ENCODE peak calls at places on chromosome 1, in seven cellular contexts. One of them, this sample, is unnamed.
A peak's percentile ranks its signal among the peaks of the same experiment; 100 is the strongest.

GRCh38 chr1:32830092-32830852 is 12.8 kb downstream of the S100PBP start:
- DNase-seq in Peyer's patch: no peak
- DNase-seq in dorsolateral prefrontal cortex: no peak
- DNase-seq in mesenchymal stem cell: no peak
- DNase-seq in AG04450: no peak
- DNase-seq in CD4-positive, alpha-beta memory T cell: no peak
- DNase-seq in CD8-positive, alpha-beta memory T cell: no peak
- DNase-seq in this sample: no peak

GRCh38 chr1:103106426-103107321 is 1.6 kb downstream of the COL11A1 start:
- DNase-seq in Peyer's patch: no peak
- DNase-seq in dorsolateral prefrontal cortex: peak; percentile 60
- DNase-seq in mesenchymal stem cell: peak; percentile 64
- DNase-seq in AG04450: no peak
- DNase-seq in CD4-positive, alpha-beta memory T cell: no peak
- DNase-seq in CD8-positive, alpha-beta memory T cell: no peak
- DNase-seq in this sample: peak; percentile 49

GRCh38 chr1:217650674-217651073 is 19.5 kb downstream of the SPATA17 start:
- DNase-seq in Peyer's patch: no peak
- DNase-seq in dorsolateral prefrontal cortex: no peak
- DNase-seq in mesenchymal stem cell: no peak
- DNase-seq in AG04450: no peak
- DNase-seq in CD4-positive, alpha-beta memory T cell: no peak
- DNase-seq in CD8-positive, alpha-beta memory T cell: no peak
- DNase-seq in this sample: no peak

GRCh38 chr1:159790237-159790917 is 9.6 kb downstream of the DUSP23 start:
- DNase-seq in Peyer's patch: no peak
- DNase-seq in dorsolateral prefrontal cortex: no peak
- DNase-seq in mesenchymal stem cell: peak; percentile 11
- DNase-seq in AG04450: no peak
- DNase-seq in CD4-positive, alpha-beta memory T cell: no peak
- DNase-seq in CD8-positive, alpha-beta memory T cell: no peak
- DNase-seq in this sample: no peak

GRCh38 chr1:84505167-84506001 is 802 bp upstream of the SPATA1 start:
- DNase-seq in Peyer's patch: no peak
- DNase-seq in dorsolateral prefrontal cortex: no peak
- DNase-seq in mesenchymal stem cell: no peak
- DNase-seq in AG04450: no peak
- DNase-seq in CD4-positive, alpha-beta memory T cell: peak; percentile 18
- DNase-seq in CD8-positive, alpha-beta memory T cell: peak; percentile 6
- DNase-seq in this sample: peak; percentile 25

GRCh38 chr1:186482661-186483255 is 21.8 kb upstream of the PDC start:
- DNase-seq in Peyer's patch: peak; percentile 65
- DNase-seq in dorsolateral prefrontal cortex: peak; percentile 56
- DNase-seq in mesenchymal stem cell: peak; percentile 74
- DNase-seq in AG04450: peak; percentile 43
- DNase-seq in CD4-positive, alpha-beta memory T cell: peak; percentile 8
- DNase-seq in CD8-positive, alpha-beta memory T cell: peak; percentile 1
- DNase-seq in this sample: peak; percentile 73

GRCh38 chr1:1123581-1124507 is 8.0 kb upstream of the C1orf159 start:
- DNase-seq in Peyer's patch: no peak
- DNase-seq in dorsolateral prefrontal cortex: no peak
- DNase-seq in mesenchymal stem cell: peak; percentile 59
- DNase-seq in AG04450: no peak
- DNase-seq in CD4-positive, alpha-beta memory T cell: no peak
- DNase-seq in CD8-positive, alpha-beta memory T cell: no peak
- DNase-seq in this sample: no peak

GRCh38 chr1:12128120-12128519 is 38.7 kb upstream of the TNFRSF1B start:
- DNase-seq in Peyer's patch: no peak
- DNase-seq in dorsolateral prefrontal cortex: no peak
- DNase-seq in mesenchymal stem cell: no peak
- DNase-seq in AG04450: no peak
- DNase-seq in CD4-positive, alpha-beta memory T cell: no peak
- DNase-seq in CD8-positive, alpha-beta memory T cell: no peak
- DNase-seq in this sample: no peak

GRCh38 chr1:16162163-16162822 is 6.4 kb upstream of the EPHA2 start:
- DNase-seq in Peyer's patch: peak; percentile 87
- DNase-seq in dorsolateral prefrontal cortex: no peak
- DNase-seq in mesenchymal stem cell: no peak
- DNase-seq in AG04450: no peak
- DNase-seq in CD4-positive, alpha-beta memory T cell: peak; percentile 79
- DNase-seq in CD8-positive, alpha-beta memory T cell: peak; percentile 71
- DNase-seq in this sample: no peak

GRCh38 chr1:211613108-211613947 is 34.4 kb upstream of the SLC30A1 start:
- DNase-seq in Peyer's patch: peak; percentile 90
- DNase-seq in dorsolateral prefrontal cortex: peak; percentile 50
- DNase-seq in mesenchymal stem cell: peak; percentile 96
- DNase-seq in AG04450: peak; percentile 75
- DNase-seq in CD4-positive, alpha-beta memory T cell: no peak
- DNase-seq in CD8-positive, alpha-beta memory T cell: no peak
- DNase-seq in this sample: peak; percentile 85

GRCh38 chr1:68542586-68542985 is 45.7 kb upstream of the DEPDC1 start:
- DNase-seq in Peyer's patch: no peak
- DNase-seq in dorsolateral prefrontal cortex: no peak
- DNase-seq in mesenchymal stem cell: peak; percentile 21
- DNase-seq in AG04450: no peak
- DNase-seq in CD4-positive, alpha-beta memory T cell: no peak
- DNase-seq in CD8-positive, alpha-beta memory T cell: no peak
- DNase-seq in this sample: peak; percentile 20

GRCh38 chr1:36174716-36175115 is 18.8 kb downstream of the MAP7D1 start:
- DNase-seq in Peyer's patch: no peak
- DNase-seq in dorsolateral prefrontal cortex: no peak
- DNase-seq in mesenchymal stem cell: no peak
- DNase-seq in AG04450: no peak
- DNase-seq in CD4-positive, alpha-beta memory T cell: no peak
- DNase-seq in CD8-positive, alpha-beta memory T cell: no peak
- DNase-seq in this sample: no peak

GRCh38 chr1:89870998-89871397 is 50.2 kb downstream of the LRRC8D start:
- DNase-seq in Peyer's patch: no peak
- DNase-seq in dorsolateral prefrontal cortex: no peak
- DNase-seq in mesenchymal stem cell: no peak
- DNase-seq in AG04450: no peak
- DNase-seq in CD4-positive, alpha-beta memory T cell: peak; percentile 54
- DNase-seq in CD8-positive, alpha-beta memory T cell: peak; percentile 37
- DNase-seq in this sample: no peak

GRCh38 chr1:1967151-1967550 is 36.4 kb downstream of the CFAP74 start:
- DNase-seq in Peyer's patch: no peak
- DNase-seq in dorsolateral prefrontal cortex: no peak
- DNase-seq in mesenchymal stem cell: no peak
- DNase-seq in AG04450: no peak
- DNase-seq in CD4-positive, alpha-beta memory T cell: no peak
- DNase-seq in CD8-positive, alpha-beta memory T cell: no peak
- DNase-seq in this sample: no peak

GRCh38 chr1:40421694-40422384 is 28.4 kb upstream of the ZFP69B start:
- DNase-seq in Peyer's patch: no peak
- DNase-seq in dorsolateral prefrontal cortex: peak; percentile 51
- DNase-seq in mesenchymal stem cell: no peak
- DNase-seq in AG04450: no peak
- DNase-seq in CD4-positive, alpha-beta memory T cell: no peak
- DNase-seq in CD8-positive, alpha-beta memory T cell: no peak
- DNase-seq in this sample: no peak

GRCh38 chr1:64584479-64584878 is 114.5 kb downstream of the CACHD1 start:
- DNase-seq in Peyer's patch: no peak
- DNase-seq in dorsolateral prefrontal cortex: no peak
- DNase-seq in mesenchymal stem cell: no peak
- DNase-seq in AG04450: no peak
- DNase-seq in CD4-positive, alpha-beta memory T cell: no peak
- DNase-seq in CD8-positive, alpha-beta memory T cell: no peak
- DNase-seq in this sample: no peak

GRCh38 chr1:77825356-77825709 is 45.9 kb downstream of the MIGA1 start:
- DNase-seq in Peyer's patch: peak; percentile 55
- DNase-seq in dorsolateral prefrontal cortex: no peak
- DNase-seq in mesenchymal stem cell: peak; percentile 71
- DNase-seq in AG04450: peak; percentile 56
- DNase-seq in CD4-positive, alpha-beta memory T cell: no peak
- DNase-seq in CD8-positive, alpha-beta memory T cell: no peak
- DNase-seq in this sample: peak; percentile 71

GRCh38 chr1:229209386-229209785 is 61.5 kb upstream of the RAB4A start:
- DNase-seq in Peyer's patch: no peak
- DNase-seq in dorsolateral prefrontal cortex: no peak
- DNase-seq in mesenchymal stem cell: peak; percentile 76
- DNase-seq in AG04450: no peak
- DNase-seq in CD4-positive, alpha-beta memory T cell: no peak
- DNase-seq in CD8-positive, alpha-beta memory T cell: no peak
- DNase-seq in this sample: peak; percentile 62

GRCh38 chr1:147842578-147842977 is 60.0 kb upstream of the GJA8 start:
- DNase-seq in Peyer's patch: no peak
- DNase-seq in dorsolateral prefrontal cortex: no peak
- DNase-seq in mesenchymal stem cell: no peak
- DNase-seq in AG04450: no peak
- DNase-seq in CD4-positive, alpha-beta memory T cell: no peak
- DNase-seq in CD8-positive, alpha-beta memory T cell: no peak
- DNase-seq in this sample: no peak

GRCh38 chr1:154714638-154715037 is 106.7 kb upstream of the ADAR start:
- DNase-seq in Peyer's patch: no peak
- DNase-seq in dorsolateral prefrontal cortex: no peak
- DNase-seq in mesenchymal stem cell: peak; percentile 59
- DNase-seq in AG04450: no peak
- DNase-seq in CD4-positive, alpha-beta memory T cell: no peak
- DNase-seq in CD8-positive, alpha-beta memory T cell: no peak
- DNase-seq in this sample: peak; percentile 23

GRCh38 chr1:15039901-15040300 is 113.6 kb upstream of the TMEM51 start:
- DNase-seq in Peyer's patch: no peak
- DNase-seq in dorsolateral prefrontal cortex: no peak
- DNase-seq in mesenchymal stem cell: no peak
- DNase-seq in AG04450: no peak
- DNase-seq in CD4-positive, alpha-beta memory T cell: no peak
- DNase-seq in CD8-positive, alpha-beta memory T cell: no peak
- DNase-seq in this sample: no peak

GRCh38 chr1:70828177-70828576 is 219.4 kb downstream of the PTGER3 start:
- DNase-seq in Peyer's patch: no peak
- DNase-seq in dorsolateral prefrontal cortex: no peak
- DNase-seq in mesenchymal stem cell: no peak
- DNase-seq in AG04450: no peak
- DNase-seq in CD4-positive, alpha-beta memory T cell: no peak
- DNase-seq in CD8-positive, alpha-beta memory T cell: no peak
- DNase-seq in this sample: no peak

GRCh38 chr1:70826428-70826827 is 221.2 kb downstream of the PTGER3 start:
- DNase-seq in Peyer's patch: no peak
- DNase-seq in dorsolateral prefrontal cortex: no peak
- DNase-seq in mesenchymal stem cell: no peak
- DNase-seq in AG04450: no peak
- DNase-seq in CD4-positive, alpha-beta memory T cell: no peak
- DNase-seq in CD8-positive, alpha-beta memory T cell: no peak
- DNase-seq in this sample: no peak

DNA sequence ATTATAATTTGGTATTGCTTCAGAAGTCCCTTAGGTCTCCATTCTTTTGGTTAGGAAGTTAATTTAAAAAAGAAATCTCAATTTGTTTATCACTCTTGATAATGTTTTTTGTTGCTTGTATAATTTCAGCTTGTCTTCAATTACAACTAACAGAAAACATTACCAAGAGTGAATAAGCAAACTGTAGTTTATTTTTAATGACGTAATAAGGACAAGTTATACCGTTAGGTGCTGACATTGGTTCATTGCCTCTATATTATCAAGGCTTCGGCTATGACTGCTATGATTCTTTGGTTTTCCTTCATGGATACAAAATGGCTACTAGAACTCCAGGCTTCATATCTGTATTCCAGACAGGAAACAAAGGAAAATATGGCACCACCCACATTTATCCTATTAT is 220.6 kb downstream of the PTGER3 start:
- DNase-seq in Peyer's patch: no peak
- DNase-seq in dorsolateral prefrontal cortex: no peak
- DNase-seq in mesenchymal stem cell: no peak
- DNase-seq in AG04450: no peak
- DNase-seq in CD4-positive, alpha-beta memory T cell: no peak
- DNase-seq in CD8-positive, alpha-beta memory T cell: no peak
- DNase-seq in this sample: no peak
- H3K4me3 ChIP-seq in Peyer's patch: no peak overlapping the region
- H3K4me3 ChIP-seq in dorsolateral prefrontal cortex: no peak overlapping the region
- H3K4me3 ChIP-seq in mesenchymal stem cell: no peak overlapping the region
- H3K4me3 ChIP-seq in AG04450: no peak overlapping the region
- H3K4me3 ChIP-seq in CD4-positive, alpha-beta memory T cell: no peak overlapping the region
- H3K4me3 ChIP-seq in CD8-positive, alpha-beta memory T cell: no peak overlapping the region
- H3K4me3 ChIP-seq in this sample: no peak overlapping the region

GRCh38 chr1:225746361-225747179 is 31.1 kb upstream of the SRP9 start:
- DNase-seq in Peyer's patch: peak; percentile 78
- DNase-seq in dorsolateral prefrontal cortex: peak; percentile 62
- DNase-seq in mesenchymal stem cell: peak; percentile 87
- DNase-seq in AG04450: peak; percentile 74
- DNase-seq in CD4-positive, alpha-beta memory T cell: no peak
- DNase-seq in CD8-positive, alpha-beta memory T cell: no peak
- DNase-seq in this sample: peak; percentile 70
- H3K4me3 ChIP-seq in Peyer's patch: peak overlapping the region; percentile 26
- H3K4me3 ChIP-seq in dorsolateral prefrontal cortex: peak overlapping the region; percentile 37
- H3K4me3 ChIP-seq in mesenchymal stem cell: peak overlapping the region; percentile 44
- H3K4me3 ChIP-seq in AG04450: peak overlapping the region; percentile 56
- H3K4me3 ChIP-seq in CD4-positive, alpha-beta memory T cell: no peak overlapping the region
- H3K4me3 ChIP-seq in CD8-positive, alpha-beta memory T cell: no peak overlapping the region
- H3K4me3 ChIP-seq in this sample: peak overlapping the region; percentile 54

GRCh38 chr1:28885472-28885877 is 28.9 kb upstream of the EPB41 start:
- DNase-seq in Peyer's patch: no peak
- DNase-seq in dorsolateral prefrontal cortex: no peak
- DNase-seq in mesenchymal stem cell: no peak
- DNase-seq in AG04450: no peak
- DNase-seq in CD4-positive, alpha-beta memory T cell: no peak
- DNase-seq in CD8-positive, alpha-beta memory T cell: no peak
- DNase-seq in this sample: no peak
- H3K4me3 ChIP-seq in Peyer's patch: no peak overlapping the region
- H3K4me3 ChIP-seq in dorsolateral prefrontal cortex: no peak overlapping the region
- H3K4me3 ChIP-seq in mesenchymal stem cell: no peak overlapping the region
- H3K4me3 ChIP-seq in AG04450: no peak overlapping the region
- H3K4me3 ChIP-seq in CD4-positive, alpha-beta memory T cell: no peak overlapping the region
- H3K4me3 ChIP-seq in CD8-positive, alpha-beta memory T cell: no peak overlapping the region
- H3K4me3 ChIP-seq in this sample: no peak overlapping the region

GRCh38 chr1:44675186-44675585 is 672 bp downstream of the ARMH1 start:
- DNase-seq in Peyer's patch: peak; percentile 45
- DNase-seq in dorsolateral prefrontal cortex: no peak
- DNase-seq in mesenchymal stem cell: no peak
- DNase-seq in AG04450: no peak
- DNase-seq in CD4-positive, alpha-beta memory T cell: no peak
- DNase-seq in CD8-positive, alpha-beta memory T cell: no peak
- DNase-seq in this sample: no peak

GRCh38 chr1:44676484-44677200 is 2.1 kb downstream of the ARMH1 start:
- DNase-seq in Peyer's patch: peak; percentile 61
- DNase-seq in dorsolateral prefrontal cortex: no peak
- DNase-seq in mesenchymal stem cell: peak; percentile 85
- DNase-seq in AG04450: peak; percentile 20
- DNase-seq in CD4-positive, alpha-beta memory T cell: no peak
- DNase-seq in CD8-positive, alpha-beta memory T cell: no peak
- DNase-seq in this sample: peak; percentile 33

GRCh38 chr1:44678626-44679025 is 4.1 kb downstream of the ARMH1 start:
- DNase-seq in Peyer's patch: peak; percentile 37
- DNase-seq in dorsolateral prefrontal cortex: no peak
- DNase-seq in mesenchymal stem cell: no peak
- DNase-seq in AG04450: no peak
- DNase-seq in CD4-positive, alpha-beta memory T cell: no peak
- DNase-seq in CD8-positive, alpha-beta memory T cell: no peak
- DNase-seq in this sample: no peak

GRCh38 chr1:44678120-44678519 is 3.6 kb downstream of the ARMH1 start:
- DNase-seq in Peyer's patch: peak; percentile 14
- DNase-seq in dorsolateral prefrontal cortex: no peak
- DNase-seq in mesenchymal stem cell: no peak
- DNase-seq in AG04450: no peak
- DNase-seq in CD4-positive, alpha-beta memory T cell: no peak
- DNase-seq in CD8-positive, alpha-beta memory T cell: no peak
- DNase-seq in this sample: no peak

DNA sequence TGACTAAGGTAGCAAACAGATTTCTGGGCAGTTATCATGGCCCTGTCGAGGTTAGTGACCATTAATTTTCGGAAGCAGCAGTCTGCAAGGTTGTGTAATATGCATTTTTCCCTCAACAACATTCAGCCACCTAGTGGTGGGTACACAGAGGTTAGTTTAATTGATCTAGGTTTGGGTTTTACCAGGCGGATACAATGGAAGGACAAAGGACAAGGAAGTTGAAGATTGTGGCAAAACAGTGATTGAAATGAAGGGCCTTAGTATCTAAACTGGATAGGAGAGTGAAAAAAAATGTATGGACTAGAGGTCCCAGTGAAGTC is 2.6 kb downstream of the ARMH1 start:
- DNase-seq in Peyer's patch: no peak
- DNase-seq in dorsolateral prefrontal cortex: no peak
- DNase-seq in mesenchymal stem cell: peak; percentile 69
- DNase-seq in AG04450: no peak
- DNase-seq in CD4-positive, alpha-beta memory T cell: peak; percentile 15
- DNase-seq in CD8-positive, alpha-beta memory T cell: no peak
- DNase-seq in this sample: peak; percentile 28
- H3K4me3 ChIP-seq in Peyer's patch: no peak overlapping the region
- H3K4me3 ChIP-seq in dorsolateral prefrontal cortex: no peak overlapping the region
- H3K4me3 ChIP-seq in mesenchymal stem cell: no peak overlapping the region
- H3K4me3 ChIP-seq in AG04450: no peak overlapping the region
- H3K4me3 ChIP-seq in CD4-positive, alpha-beta memory T cell: no peak overlapping the region
- H3K4me3 ChIP-seq in CD8-positive, alpha-beta memory T cell: no peak overlapping the region
- H3K4me3 ChIP-seq in this sample: no peak overlapping the region

This sample was measured in brain microvascular endothelial cell.